ENCODE peak calls at places on chromosomes 3 and 15, in seven cellular contexts. E, Z, A, N, U, B and W are unnamed samples.

GRCh38 chr15:68578175-68578959 is 426 bp upstream of the CORO2B start:
- DNase-seq in Z (peak), U (peak), E (peak), A (peak), B (peak), N (peak), W (peak)

GRCh38 chr3:5709704-5710103 is 522.2 kb downstream of the EDEM1 start:
- DNase-seq in B (no peak), Z (no peak), U (no peak), N (no peak), A (no peak), E (no peak), W (no peak)

GRCh38 chr3:105938101-105938500 is 69.3 kb upstream of the CBLB start:
- DNase-seq in Z (no peak), B (no peak), E (no peak), U (no peak), N (no peak), A (no peak), W (no peak)

GRCh38 chr15:85689729-85690128 is 105.0 kb downstream of the KLHL25 start:
- DNase-seq in B (peak), U (no peak), Z (peak), A (no peak), E (peak), N (peak), W (no peak)

GRCh38 chr15:60859996-60860494 is 369.1 kb downstream of the RORA start:
- DNase-seq in N (no peak), E (no peak), U (no peak), A (no peak), B (no peak), Z (no peak), W (no peak)

GRCh38 chr3:11624161-11624560 is 19.6 kb downstream of the VGLL4 start:
- DNase-seq in A (no peak), Z (no peak), B (no peak), N (no peak), E (no peak), U (no peak), W (no peak)

GRCh38 chr15:101014921-101015841 is 96.0 kb downstream of the LRRK1 start:
- DNase-seq in N (peak), U (peak), A (peak), B (peak), Z (peak), E (peak), W (peak)

GRCh38 chr3:129045675-129046036 is 14.9 kb upstream of the GP9 start:
- DNase-seq in U (no peak), B (peak), N (no peak), Z (no peak), E (peak), A (no peak), W (no peak)

GRCh38 chr3:53324011-53324544 is 23.3 kb downstream of the DCP1A start:
- DNase-seq in A (no peak), E (no peak), B (no peak), Z (no peak), U (no peak), N (no peak), W (no peak)

GRCh38 chr15:62964251-62964650 is 78.3 kb upstream of the TPM1 start:
- DNase-seq in U (no peak), N (no peak), A (no peak), E (no peak), B (no peak), Z (no peak), W (no peak)

GRCh38 chr3:120469440-120470415 is 18.9 kb upstream of the FSTL1 start:
- DNase-seq in N (no peak), U (peak), A (no peak), B (no peak), Z (no peak), E (no peak), W (no peak)

GRCh38 chr15:70178335-70179084 is 80.8 kb upstream of the TLE3 start:
- DNase-seq in N (no peak), A (no peak), U (no peak), B (no peak), E (no peak), Z (no peak), W (no peak)

GRCh38 chr3:129063841-129064482 is 3.4 kb downstream of the GP9 start:
- DNase-seq in A (no peak), E (peak), U (no peak), N (no peak), Z (no peak), B (no peak), W (no peak)

GRCh38 chr3:44468572-44469520 is 8.6 kb downstream of the ZNF445 start:
- DNase-seq in A (no peak), N (no peak), E (no peak), U (no peak), B (no peak), Z (no peak), W (no peak)

GRCh38 chr3:169575381-169575780 is 88.1 kb downstream of the MECOM start:
- DNase-seq in U (no peak), A (peak), B (no peak), E (no peak), N (peak), Z (no peak), W (no peak)

GRCh38 chr3:23824699-23825444 is 19.1 kb downstream of the UBE2E1 start:
- DNase-seq in B (no peak), E (no peak), Z (no peak), U (no peak), N (no peak), A (no peak), W (no peak)

GRCh38 chr15:94348084-94348483 is 116.7 kb downstream of the MCTP2 start:
- DNase-seq in Z (no peak), A (no peak), N (no peak), B (no peak), U (no peak), E (no peak), W (no peak)

GRCh38 chr15:94351121-94351520 is 119.8 kb downstream of the MCTP2 start:
- DNase-seq in N (no peak), A (no peak), E (no peak), Z (no peak), U (no peak), B (no peak), W (no peak)

DNA sequence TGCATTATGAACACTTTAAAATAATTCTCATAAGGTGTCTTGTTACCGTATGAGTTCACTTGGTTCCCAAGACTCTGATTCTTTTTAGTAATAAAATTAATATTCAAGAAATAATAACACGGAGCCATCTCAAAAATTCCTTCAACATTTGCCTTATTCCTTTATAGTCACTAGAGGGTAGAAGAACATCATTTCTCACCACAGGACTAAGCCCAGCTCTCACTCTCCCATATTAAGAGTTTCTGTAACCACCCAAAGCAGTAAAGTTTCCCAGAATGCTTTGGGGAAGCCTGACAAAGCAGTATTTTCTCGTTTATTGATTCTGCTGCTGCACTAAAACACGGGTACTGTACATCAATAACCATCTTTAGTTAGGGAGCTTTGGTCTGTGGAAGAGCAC is 114.9 kb downstream of the MCTP2 start:
- DNase-seq in Z (no peak), U (peak), N (no peak), E (no peak), A (no peak), B (no peak), W (no peak)
- TF ChIP-seq CTCF in Z (peak), U (no peak), N (no peak), E (peak), A (no peak), B (no peak), W (no peak)

GRCh38 chr3:36697397-36698001 is 66.9 kb downstream of the DCLK3 start:
- DNase-seq in B (no peak), E (no peak), A (no peak), N (no peak), Z (no peak), U (peak), W (no peak)
- TF ChIP-seq CTCF in B (no peak), E (no peak), A (no peak), N (no peak), Z (no peak), U (peak), W (no peak)

GRCh38 chr3:112815981-112816380 is 30.7 kb downstream of the CD200R1L start:
- DNase-seq in N (no peak), U (no peak), Z (no peak), E (no peak), A (no peak), B (no peak), W (no peak)

GRCh38 chr3:112817271-112817670 is 29.4 kb downstream of the CD200R1L start:
- DNase-seq in B (no peak), N (no peak), E (no peak), Z (no peak), U (no peak), A (no peak), W (no peak)

GRCh38 chr3:112818289-112818688 is 28.4 kb downstream of the CD200R1L start:
- DNase-seq in N (no peak), Z (no peak), A (no peak), E (no peak), B (no peak), U (no peak), W (no peak)

GRCh38 chr3:112814256-112814655 is 32.4 kb downstream of the CD200R1L start:
- DNase-seq in Z (peak), U (peak), N (no peak), B (no peak), A (no peak), E (no peak), W (no peak)

DNA sequence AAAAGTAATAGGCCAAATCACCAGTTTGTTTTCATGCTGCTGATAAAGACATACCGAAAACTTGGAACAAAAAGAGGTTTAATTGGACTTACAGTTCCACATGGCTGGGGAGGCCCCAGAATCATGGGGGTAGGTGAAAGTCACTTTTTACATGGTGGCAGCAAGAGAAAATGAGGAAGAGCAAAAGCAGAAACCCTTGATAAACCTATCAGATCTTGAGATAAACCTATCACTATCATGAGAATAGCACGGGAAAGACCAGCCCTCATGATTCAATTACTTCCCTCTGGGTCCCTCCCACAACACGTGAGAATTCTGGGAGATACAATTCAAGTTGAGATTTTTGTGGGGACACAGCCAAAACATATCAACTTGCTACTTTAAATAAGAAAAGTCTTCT is 28.9 kb downstream of the CD200R1L start:
- DNase-seq in Z (no peak), U (no peak), B (no peak), A (no peak), N (no peak), E (no peak), W (no peak)
- TF ChIP-seq CTCF in Z (no peak), U (no peak), B (no peak), A (no peak), N (no peak), E (no peak), W (no peak)

GRCh38 chr3:135456182-135456790 is 509.2 kb upstream of the PPP2R3A start:
- DNase-seq in A (no peak), N (no peak), U (no peak), Z (no peak), B (no peak), E (no peak), W (peak)
- TF ChIP-seq CTCF in A (no peak), N (no peak), U (no peak), Z (no peak), B (no peak), E (no peak), W (peak)

DNA sequence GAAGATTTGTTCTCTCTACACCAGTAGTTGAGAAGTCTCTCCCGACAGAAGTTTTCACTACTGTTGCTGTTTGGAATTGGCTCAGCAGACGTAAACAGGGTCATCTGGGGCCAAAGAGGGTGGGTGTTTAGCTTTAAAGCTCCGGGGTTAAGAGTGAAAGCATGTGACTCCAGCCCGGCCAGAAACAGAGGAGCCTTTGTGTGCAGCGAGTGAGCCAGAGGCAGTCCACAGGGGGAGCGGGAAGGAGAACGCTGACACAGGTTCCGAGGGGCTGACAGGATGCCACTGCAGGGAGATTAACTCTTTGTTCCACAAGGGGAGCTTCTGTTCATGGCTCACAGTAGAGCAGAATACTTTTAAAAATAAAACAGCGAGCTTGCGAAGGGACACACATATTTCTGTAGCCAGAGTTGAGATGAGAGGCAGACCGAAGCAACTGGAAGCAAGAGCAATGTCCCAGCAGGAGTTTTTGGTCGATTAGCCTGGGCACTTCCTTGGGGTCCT is 26.9 kb downstream of the BMF start:
- DNase-seq in Z (peak), U (peak), A (peak), B (no peak), E (peak), N (peak), W (peak)
- TF ChIP-seq CTCF in Z (no peak), U (no peak), A (no peak), B (no peak), E (peak), N (no peak), W (no peak)

GRCh38 chr3:9793161-9793781 is 389 bp downstream of the ARPC4 start:
- DNase-seq in E (no peak), B (no peak), Z (no peak), U (peak), A (no peak), N (no peak), W (no peak)

GRCh38 chr3:9794400-9794799 is 1.5 kb downstream of the ARPC4 start:
- DNase-seq in N (no peak), A (no peak), Z (no peak), E (no peak), U (no peak), B (no peak), W (no peak)

GRCh38 chr3:9791127-9791526 is 1.1 kb downstream of the TADA3 start:
- DNase-seq in U (no peak), B (no peak), N (no peak), A (no peak), Z (no peak), E (no peak), W (no peak)

GRCh38 chr3:9791790-9792404 is 376 bp downstream of the TADA3 start:
- DNase-seq in U (no peak), B (no peak), E (no peak), N (no peak), Z (no peak), A (no peak), W (no peak)

DNA sequence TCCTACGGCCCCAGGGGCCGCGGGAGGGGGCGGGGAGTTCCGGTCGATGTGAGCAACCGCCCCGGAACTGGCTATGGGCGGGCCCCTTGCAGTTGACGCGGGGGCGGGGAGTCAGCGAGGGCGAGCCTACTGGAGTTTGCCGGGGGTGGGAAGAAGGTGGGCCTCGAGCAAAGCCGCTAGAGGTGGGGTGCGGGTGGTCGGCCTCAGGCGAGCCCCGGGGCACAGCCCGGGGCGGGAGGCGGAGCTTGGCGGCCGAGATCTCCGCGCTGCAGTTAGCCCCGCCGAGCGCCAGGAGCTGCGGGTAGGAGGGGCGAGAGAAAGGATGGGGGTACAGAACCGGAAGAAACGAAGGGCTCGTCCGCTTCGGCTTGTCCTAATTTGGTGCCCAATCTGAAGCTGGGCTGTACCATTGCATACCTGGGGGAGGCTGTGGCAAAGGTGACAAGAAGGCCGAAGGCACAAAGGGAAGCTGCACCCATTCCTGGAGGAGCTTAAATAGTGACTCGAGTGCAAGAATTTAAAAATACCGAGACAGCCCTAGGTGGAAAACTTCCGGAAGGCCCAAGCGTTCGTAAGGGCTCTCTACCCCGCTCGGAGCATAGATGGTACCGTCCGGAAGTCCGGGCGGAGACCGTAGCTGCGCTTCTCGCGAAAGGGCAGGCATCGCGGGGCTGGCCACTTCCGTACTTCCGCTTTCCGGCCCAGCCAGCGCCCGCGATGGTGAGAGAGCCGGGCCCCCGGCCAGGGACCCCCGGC is at the start of the genes ARPC4 and TADA3:
- DNase-seq in Z (peak), N (peak), B (peak), U (peak), A (peak), E (peak), W (peak)
- TF ChIP-seq CTCF in Z (no peak), N (no peak), B (no peak), U (no peak), A (no peak), E (peak), W (peak)

GRCh38 chr3:154327871-154328270 is 3.6 kb upstream of the DHX36 start:
- DNase-seq in N (no peak), A (no peak), U (no peak), E (no peak), B (no peak), Z (no peak), W (no peak)

GRCh38 chr3:154324919-154325318 is 632 bp upstream of the DHX36 start:
- DNase-seq in U (peak), Z (no peak), N (no peak), E (no peak), B (no peak), A (no peak), W (no peak)

GRCh38 chr3:154323921-154324738 is at the start of gene DHX36:
- DNase-seq in Z (peak), N (peak), U (peak), B (peak), A (peak), E (peak), W (peak)
- TF ChIP-seq CTCF in Z (no peak), N (no peak), U (no peak), B (no peak), A (no peak), E (no peak), W (no peak)

GRCh38 chr15:41814534-41814933 is 13.4 kb upstream of the JMJD7 start:
- DNase-seq in A (no peak), B (no peak), N (no peak), Z (no peak), E (no peak), U (no peak), W (no peak)
- TF ChIP-seq CTCF in A (no peak), B (no peak), N (no peak), Z (no peak), E (no peak), U (no peak), W (no peak)

GRCh38 chr3:172982731-172983364 is 158.2 kb downstream of the SPATA16 start:
- DNase-seq in U (peak), E (no peak), Z (no peak), A (no peak), N (no peak), B (no peak), W (no peak)
- TF ChIP-seq CTCF in U (peak), E (no peak), Z (no peak), A (no peak), N (no peak), B (no peak), W (no peak)